ENCODE peak calls at places on chromosomes 12 and 14, in eight cellular contexts. X is suprapubic skin, T is omental fat pad, B is neural progenitor cell, I is Calu3, G is foreskin fibroblast, J is GM23338, M is astrocyte of the spinal cord. E is an unnamed sample.

GRCh38 chr14:63896278-63896720 is 43.5 kb downstream of the SYNE2 start:
- DNase-seq in J (no peak), M (peak), I (peak), T (no peak), B (no peak), G (peak), X (no peak), E (peak)

GRCh38 chr12:3641428-3641883 is 111.5 kb downstream of the CRACR2A start:
- DNase-seq in B (no peak), J (no peak), X (no peak), T (no peak), G (peak), M (peak), I (no peak), E (peak)

GRCh38 chr12:14417717-14418116 is 52.2 kb downstream of the ATF7IP start:
- DNase-seq in I (peak), X (no peak), B (peak), J (peak), T (no peak), G (peak), M (peak), E (peak)

GRCh38 chr14:69460093-69460701 is 24.3 kb upstream of the PLEKHD1 start:
- DNase-seq in G (peak), T (peak), I (peak), M (peak), X (no peak), J (peak), B (peak), E (peak)

GRCh38 chr14:55102141-55102547 is 26.9 kb upstream of the LGALS3 start:
- DNase-seq in G (peak), I (peak), B (peak), M (peak), X (peak), T (no peak), J (peak), E (peak)

GRCh38 chr12:92288533-92288932 is 142.9 kb upstream of the BTG1 start:
- DNase-seq in G (no peak), T (no peak), B (no peak), I (no peak), X (no peak), J (no peak), M (no peak), E (no peak)

GRCh38 chr12:23611320-23611719 is 338.1 kb downstream of the SOX5 start:
- DNase-seq in M (peak), X (no peak), G (peak), T (no peak), J (no peak), I (no peak), B (no peak), E (peak)

GRCh38 chr12:123083661-123084571 is 67.0 kb downstream of the PITPNM2 start:
- DNase-seq in M (no peak), B (no peak), G (no peak), I (peak), X (no peak), T (no peak), J (no peak), E (no peak)

GRCh38 chr12:106861984-106862894 is 87.8 kb downstream of the RIC8B start:
- DNase-seq in I (no peak), G (peak), B (no peak), M (peak), J (no peak), X (no peak), T (no peak), E (no peak)

DNA sequence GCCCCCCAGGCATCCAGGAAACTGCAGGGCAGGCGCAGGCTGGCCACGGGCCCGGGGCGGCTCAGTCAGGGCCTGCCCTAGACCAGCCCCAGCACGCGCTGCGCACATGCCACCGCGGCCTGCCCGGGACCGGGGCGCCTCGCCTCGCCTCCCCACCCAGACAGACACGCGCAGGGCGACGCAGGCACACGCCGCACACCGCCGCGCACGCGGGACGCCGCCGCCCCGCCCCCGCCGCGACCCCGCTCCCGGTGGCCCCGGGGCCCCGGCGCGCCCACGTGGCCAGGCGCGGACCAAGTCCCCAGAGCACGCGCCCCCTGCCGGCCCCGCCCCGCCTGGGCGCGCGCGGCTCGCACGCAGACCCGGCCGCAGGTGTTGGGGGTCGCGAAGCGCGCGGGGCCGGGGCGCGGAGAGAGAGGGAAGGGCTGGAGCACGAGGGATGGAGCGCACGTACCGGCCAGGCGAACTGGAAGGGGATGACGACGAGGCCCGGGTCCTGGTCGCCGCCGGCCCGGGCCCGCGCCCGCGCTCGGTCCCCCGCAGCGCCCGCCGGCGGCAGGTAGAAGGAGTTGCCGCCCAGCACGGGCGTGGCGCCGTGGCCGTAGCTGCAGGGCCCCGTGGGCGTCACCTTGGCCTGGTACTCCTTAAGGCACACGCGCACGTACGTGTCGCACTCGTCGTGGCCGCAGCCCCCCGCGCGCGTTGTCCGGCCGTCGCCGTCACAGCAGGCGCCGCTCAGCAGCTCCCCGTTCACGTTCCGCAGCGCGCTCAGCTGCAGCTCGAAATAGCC is 1.1 kb downstream of the JAG2 start:
- DNase-seq in I (peak), T (no peak), G (peak), X (no peak), J (peak), M (no peak), B (peak), E (no peak)
- TF ChIP-seq CTCF in I (no peak), T (no peak), G (no peak), X (no peak), J (no peak), M (no peak), B (peak), E (no peak)

GRCh38 chr12:58105225-58106119 is 164.1 kb downstream of the ATP23 start:
- DNase-seq in M (peak), B (no peak), G (peak), X (no peak), I (no peak), T (no peak), J (peak), E (peak)
- TF ChIP-seq CTCF in M (peak), B (peak), G (peak), X (no peak), I (no peak), T (no peak), J (peak), E (peak)

DNA sequence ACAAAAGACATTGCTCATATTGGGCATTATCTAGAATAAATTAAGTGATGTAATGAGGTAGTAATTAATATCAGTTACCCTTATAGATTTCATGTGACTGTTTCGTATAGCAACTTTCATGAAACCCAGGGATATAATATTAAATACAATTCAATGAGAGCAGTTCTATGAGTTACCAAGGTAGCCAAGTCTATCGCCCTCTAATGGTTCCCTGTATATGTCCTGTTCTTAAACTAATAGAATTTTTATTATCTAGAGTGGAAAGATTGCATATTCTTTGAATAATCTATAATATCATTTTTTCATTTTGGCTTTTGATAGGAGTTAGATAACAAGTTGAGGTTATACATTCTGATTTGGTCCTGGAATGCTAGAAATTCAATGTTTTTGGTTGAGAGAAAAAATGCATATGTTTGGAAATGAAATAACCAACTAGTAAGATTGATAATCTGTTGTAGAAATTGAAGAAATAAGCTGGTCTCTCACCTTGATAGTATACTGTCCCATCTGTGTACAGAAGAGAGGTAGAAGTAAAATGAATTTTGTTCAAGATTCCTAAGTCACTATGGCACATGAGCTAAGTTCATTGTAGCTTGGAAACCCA is 59.7 kb downstream of the SCFD1 start:
- DNase-seq in I (no peak), J (peak), B (no peak), T (no peak), M (peak), X (no peak), G (peak), E (peak)
- TF ChIP-seq CTCF in I (peak), J (peak), B (peak), T (no peak), M (peak), X (no peak), G (peak), E (peak)

GRCh38 chr14:100523536-100524025 is 63.6 kb downstream of the BEGAIN start:
- DNase-seq in T (no peak), G (no peak), X (no peak), M (no peak), I (no peak), B (no peak), J (no peak), E (no peak)

GRCh38 chr14:100525615-100526014 is 61.6 kb downstream of the BEGAIN start:
- DNase-seq in I (no peak), T (peak), J (no peak), M (no peak), B (no peak), G (no peak), X (peak), E (no peak)

GRCh38 chr14:100526057-100526456 is 61.2 kb downstream of the BEGAIN start:
- DNase-seq in G (no peak), X (no peak), T (peak), M (no peak), I (no peak), J (no peak), B (no peak), E (no peak)

GRCh38 chr14:100524233-100524932 is 62.8 kb downstream of the BEGAIN start:
- DNase-seq in X (no peak), G (no peak), B (no peak), M (no peak), J (no peak), I (no peak), T (no peak), E (no peak)

GRCh38 chr14:100524933-100525243 is 62.3 kb downstream of the BEGAIN start:
- DNase-seq in X (peak), G (peak), I (no peak), M (no peak), B (peak), T (peak), J (peak), E (peak)
- TF ChIP-seq CTCF in X (no peak), G (peak), I (no peak), M (peak), B (peak), T (no peak), J (peak), E (peak)

GRCh38 chr12:112539221-112539620 is 120.5 kb downstream of the PTPN11 start:
- DNase-seq in J (no peak), M (no peak), I (no peak), G (no peak), B (no peak), X (no peak), T (no peak), E (no peak)
- TF ChIP-seq CTCF in J (peak), M (no peak), I (peak), G (no peak), B (peak), X (no peak), T (no peak), E (no peak)

DNA sequence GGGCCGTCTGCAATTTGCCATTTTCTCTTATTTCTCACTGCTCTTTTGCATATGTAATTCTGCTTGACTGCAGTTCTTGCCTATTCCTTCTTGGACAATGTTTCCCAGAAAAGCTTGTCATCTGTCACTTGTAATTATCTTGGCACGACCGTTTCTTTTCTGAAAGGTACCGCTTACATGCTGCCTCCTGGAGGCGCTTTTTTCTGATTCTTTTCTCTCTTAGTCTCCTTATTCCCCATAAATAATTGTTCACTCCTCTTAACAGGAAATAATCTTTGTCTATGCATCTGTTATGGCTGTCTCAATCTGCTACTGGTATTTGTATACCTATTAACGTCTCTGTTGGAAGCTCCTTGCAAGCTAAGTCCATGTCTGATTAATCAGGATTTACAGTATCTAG is 1.3 kb upstream of the ALDH1L2 start:
- DNase-seq in J (peak), B (no peak), I (no peak), X (no peak), G (peak), T (no peak), M (no peak), E (no peak)
- TF ChIP-seq CTCF in J (peak), B (no peak), I (no peak), X (no peak), G (no peak), T (no peak), M (no peak), E (peak)